ENCODE peak calls at places on chromosomes 2 and 18, in four cellular contexts. One of them, this sample, is unnamed.

GRCh38 chr2:217691920-217692666 is 310.7 kb downstream of the TNS1 start:
- DNase-seq in H7: no peak
- DNase-seq in cardiac fibroblast: peak
- DNase-seq in NCI-H1092 treated with DMSO at 0.1 percent for 48 hours: no peak
- DNase-seq in this sample: no peak

GRCh38 chr2:70214958-70215357 is 24.1 kb upstream of the C2orf42 start:
- DNase-seq in H7: no peak
- DNase-seq in NCI-H1092 treated with DMSO at 0.1 percent for 48 hours: no peak
- DNase-seq in cardiac fibroblast: no peak
- DNase-seq in this sample: no peak

GRCh38 chr2:191066281-191067233 is 52.6 kb upstream of the STAT1 start:
- DNase-seq in cardiac fibroblast: no peak
- DNase-seq in H7: no peak
- DNase-seq in NCI-H1092 treated with DMSO at 0.1 percent for 48 hours: no peak
- DNase-seq in this sample: no peak

GRCh38 chr2:121256720-121257475 is 28.1 kb downstream of the TFCP2L1 start:
- DNase-seq in NCI-H1092 treated with DMSO at 0.1 percent for 48 hours: no peak
- DNase-seq in cardiac fibroblast: no peak
- DNase-seq in H7: peak
- DNase-seq in this sample: no peak

GRCh38 chr2:133456971-133457370 is 111.3 kb downstream of the NCKAP5 start:
- DNase-seq in NCI-H1092 treated with DMSO at 0.1 percent for 48 hours: no peak
- DNase-seq in cardiac fibroblast: no peak
- DNase-seq in H7: no peak
- DNase-seq in this sample: no peak

GRCh38 chr2:126399001-126399400 is 257.0 kb upstream of the GYPC start:
- DNase-seq in NCI-H1092 treated with DMSO at 0.1 percent for 48 hours: no peak
- DNase-seq in H7: no peak
- DNase-seq in cardiac fibroblast: no peak
- DNase-seq in this sample: no peak

GRCh38 chr2:174117951-174118930 is 130.1 kb downstream of the OLA1 start:
- DNase-seq in NCI-H1092 treated with DMSO at 0.1 percent for 48 hours: no peak
- DNase-seq in cardiac fibroblast: peak
- DNase-seq in H7: no peak
- DNase-seq in this sample: peak

GRCh38 chr2:225566798-225567197 is 167.3 kb downstream of the NYAP2 start:
- DNase-seq in H7: no peak
- DNase-seq in cardiac fibroblast: no peak
- DNase-seq in NCI-H1092 treated with DMSO at 0.1 percent for 48 hours: no peak
- DNase-seq in this sample: no peak

GRCh38 chr2:25714740-25715139 is 41.4 kb upstream of the DTNB start:
- DNase-seq in NCI-H1092 treated with DMSO at 0.1 percent for 48 hours: no peak
- DNase-seq in H7: no peak
- DNase-seq in cardiac fibroblast: peak
- DNase-seq in this sample: no peak

GRCh38 chr2:111930875-111931274 is 32.5 kb downstream of the MERTK start:
- DNase-seq in H7: no peak
- DNase-seq in NCI-H1092 treated with DMSO at 0.1 percent for 48 hours: no peak
- DNase-seq in cardiac fibroblast: peak
- DNase-seq in this sample: no peak

GRCh38 chr18:57806891-57807280 is 3.8 kb upstream of the ATP8B1 start:
- DNase-seq in H7: no peak
- DNase-seq in cardiac fibroblast: peak
- DNase-seq in NCI-H1092 treated with DMSO at 0.1 percent for 48 hours: no peak
- DNase-seq in this sample: no peak

This sample was measured in HCT116.